ENCODE peak calls at places on chromosomes 1 and 21, in six cellular contexts. B is SK-N-SH, C is GM23338, G is K562, R is HCT116, I is A549. F is an unnamed sample.

GRCh38 chr1:177069489-177069888 is 95.0 kb downstream of the ASTN1 start:
- DNase-seq in C (no peak), B (no peak), I (no peak), R (no peak), G (no peak), F (no peak)

GRCh38 chr1:187689137-187689536 is 860.4 kb downstream of the PLA2G4A start:
- DNase-seq in R (no peak), B (no peak), C (no peak), I (no peak), G (no peak), F (no peak)

GRCh38 chr1:239856067-239856466 is 235.6 kb upstream of the FMN2 start:
- DNase-seq in I (no peak), G (no peak), R (no peak), B (no peak), C (no peak), F (no peak)

GRCh38 chr1:56958526-56958925 is 7.3 kb downstream of the C8B start:
- DNase-seq in G (no peak), C (no peak), I (no peak), B (peak; percentile 63), R (no peak), F (no peak)

GRCh38 chr1:221979461-221980032 is 237.7 kb upstream of the DUSP10 start:
- DNase-seq in I (no peak), B (no peak), R (peak; percentile 34), G (no peak), C (peak; percentile 58), F (no peak)

GRCh38 chr1:75797606-75798216 is 1.0 kb downstream of the MSH4 start:
- DNase-seq in G (no peak), I (no peak), C (no peak), B (no peak), R (no peak), F (no peak)

GRCh38 chr1:13892671-13893325 is 192.8 kb downstream of the PRDM2 start:
- DNase-seq in G (no peak), I (no peak), C (peak; percentile 56), R (no peak), B (peak; percentile 63), F (no peak)

GRCh38 chr1:20660363-20661234 is 570 bp downstream of the DDOST start:
- DNase-seq in I (no peak), G (no peak), R (no peak), C (no peak), B (no peak), F (no peak)

GRCh38 chr21:36643374-36644250 is 55.3 kb upstream of the SIM2 start:
- DNase-seq in B (no peak), R (no peak), G (no peak), I (no peak), C (no peak), F (no peak)

GRCh38 chr1:160795951-160796383 is at the start of gene LY9:
- DNase-seq in C (no peak), G (no peak), R (no peak), I (no peak), B (no peak), F (no peak)

GRCh38 chr1:184163674-184164470 is 112.3 kb downstream of the TSEN15 start:
- DNase-seq in C (no peak), R (no peak), G (no peak), I (peak; percentile 22), B (no peak), F (no peak)

GRCh38 chr1:184160236-184160635 is 108.7 kb downstream of the TSEN15 start:
- DNase-seq in C (no peak), I (peak; percentile 8), G (no peak), R (no peak), B (no peak), F (no peak)

GRCh38 chr1:184164529-184164928 is 113.0 kb downstream of the TSEN15 start:
- DNase-seq in B (no peak), I (no peak), R (no peak), G (no peak), C (no peak), F (no peak)

GRCh38 chr1:184160942-184161698 is 109.6 kb downstream of the TSEN15 start:
- DNase-seq in G (no peak), I (no peak), C (no peak), R (no peak), B (peak; percentile 30), F (no peak)

GRCh38 chr1:184162266-184162665 is 110.7 kb downstream of the TSEN15 start:
- DNase-seq in B (no peak), I (peak; percentile 12), C (no peak), G (no peak), R (no peak), F (no peak)
- TF ChIP-seq REST in B (no peak), I (no peak), C (no peak), G (no peak), R (no peak), F (no peak)

GRCh38 chr1:232880354-232880753 is 70.1 kb upstream of the NTPCR start:
- DNase-seq in C (peak; percentile 83), B (peak; percentile 40), G (peak; percentile 44), R (peak; percentile 50), I (peak; percentile 63), F (no peak)
- TF ChIP-seq REST in C (no peak), B (no peak), G (no peak), R (no peak), I (no peak), F (no peak)

DNA sequence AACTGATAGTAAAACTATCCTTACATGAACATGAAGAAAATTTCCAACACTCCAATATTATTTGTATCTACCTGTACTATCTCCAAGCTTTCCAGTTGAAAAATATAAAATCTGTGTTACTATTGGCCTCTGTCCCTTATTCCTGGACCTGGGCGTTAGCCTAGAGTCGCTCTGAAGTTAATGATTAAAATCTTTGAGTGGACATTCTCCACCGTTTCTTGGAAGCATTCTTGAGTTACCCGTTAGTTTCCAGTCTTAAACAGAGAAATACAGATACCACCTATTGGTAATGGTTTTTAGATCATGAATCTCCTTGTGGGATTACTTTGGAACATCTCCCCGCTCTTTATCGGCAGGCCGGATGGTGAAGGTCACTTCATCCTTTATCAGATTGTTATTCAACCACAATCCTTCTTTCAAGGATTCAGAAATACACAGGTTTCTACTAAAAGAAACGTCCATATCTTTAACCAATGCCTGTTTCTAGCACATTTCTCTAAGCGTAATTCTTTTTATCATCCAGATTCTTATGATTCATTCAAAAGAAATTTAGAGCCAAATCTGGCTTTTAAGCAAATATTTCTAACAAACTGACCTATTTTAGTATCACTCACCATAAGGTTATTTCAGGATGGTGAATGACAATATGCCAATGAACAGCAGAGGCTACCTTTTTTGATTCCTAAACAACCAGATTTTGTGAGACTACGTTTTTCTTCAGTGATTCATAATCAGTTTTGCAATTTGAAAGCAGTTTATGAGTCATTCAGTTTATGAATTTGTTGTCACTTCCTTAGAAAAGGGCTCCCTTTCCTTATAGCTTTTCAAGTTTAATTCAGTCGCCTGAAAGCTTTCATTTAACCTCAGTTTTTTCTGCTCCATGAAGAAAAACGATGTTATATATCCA is 70.2 kb upstream of the ERRFI1 start:
- DNase-seq in R (peak; percentile 84), C (no peak), I (peak; percentile 81), G (no peak), B (no peak), F (peak; percentile 93)
- TF ChIP-seq REST in R (no peak), C (no peak), I (no peak), G (no peak), B (no peak), F (peak; percentile 29)

GRCh38 chr1:87702455-87702854 is 373.8 kb downstream of the LMO4 start:
- DNase-seq in I (no peak), R (no peak), C (no peak), G (no peak), B (no peak), F (no peak)

GRCh38 chr1:87706779-87707228 is 378.1 kb downstream of the LMO4 start:
- DNase-seq in G (no peak), C (no peak), R (no peak), I (no peak), B (no peak), F (no peak)

GRCh38 chr1:87705233-87705632 is 376.6 kb downstream of the LMO4 start:
- DNase-seq in B (no peak), R (no peak), G (no peak), C (no peak), I (no peak), F (no peak)

GRCh38 chr1:87706198-87706597 is 377.5 kb downstream of the LMO4 start:
- DNase-seq in I (no peak), B (no peak), C (no peak), G (no peak), R (no peak), F (no peak)
- TF ChIP-seq REST in I (no peak), B (no peak), C (no peak), G (no peak), R (no peak), F (no peak)

F was measured in Panc1.